ENCODE peak calls at places on chromosomes 16 and 17, in four cellular contexts. W, P, C and T are unnamed samples.

GRCh38 chr17:34750004-34750403 is 170.6 kb downstream of the TMEM132E start:
- DNase-seq in W (no peak), P (peak; percentile 6), C (no peak), T (no peak)

GRCh38 chr17:6512552-6512951 is 43.8 kb downstream of the PITPNM3 start:
- DNase-seq in W (no peak), P (no peak), C (no peak), T (no peak)

GRCh38 chr17:50817142-50817751 is 18.1 kb upstream of the WFIKKN2 start:
- DNase-seq in W (no peak), P (no peak), C (peak; percentile 59), T (peak; percentile 82)

GRCh38 chr17:41223821-41224220 is 2.6 kb upstream of the KRTAP9-2 start:
- DNase-seq in W (no peak), P (no peak), C (no peak), T (no peak)

GRCh38 chr16:84471966-84472365 is 32.5 kb downstream of the MEAK7 start:
- DNase-seq in W (no peak), P (no peak), C (no peak), T (no peak)

GRCh38 chr17:42603318-42603717 is 5.9 kb downstream of the RETREG3 start:
- DNase-seq in W (no peak), P (no peak), C (no peak), T (no peak)

GRCh38 chr16:23509441-23509754 is 896 bp downstream of the GGA2 start:
- DNase-seq in W (no peak), P (no peak), C (no peak), T (no peak)

GRCh38 chr17:19569785-19570496 is 36.3 kb downstream of the SLC47A1 start:
- DNase-seq in W (no peak), P (peak; percentile 74), C (no peak), T (no peak)

GRCh38 chr16:2698103-2698870 is 16.0 kb downstream of the KCTD5 start:
- DNase-seq in W (no peak), P (no peak), C (no peak), T (no peak)

GRCh38 chr17:40854175-40854814 is 12.7 kb downstream of the KRT12 start:
- DNase-seq in W (no peak), P (no peak), C (no peak), T (no peak)

GRCh38 chr16:56681939-56682702 is at the start of gene MT1X:
- DNase-seq in W (no peak), P (peak; percentile 98), C (peak; percentile 83), T (peak; percentile 76)

GRCh38 chr16:90046122-90046970 is 27.1 kb upstream of the DBNDD1 start:
- DNase-seq in W (peak; percentile 74), P (no peak), C (no peak), T (no peak)

GRCh38 chr16:70681382-70682238 is 4.2 kb downstream of the MTSS2 start:
- DNase-seq in W (no peak), P (no peak), C (no peak), T (no peak)

GRCh38 chr16:86657972-86658371 is 79.6 kb downstream of the FOXL1 start:
- DNase-seq in W (no peak), P (no peak), C (no peak), T (no peak)

GRCh38 chr16:78639775-78640174 is 540.3 kb downstream of the WWOX start:
- DNase-seq in W (no peak), P (no peak), C (no peak), T (no peak)

GRCh38 chr17:73841431-73842060 is 197.3 kb upstream of the SDK2 start:
- DNase-seq in W (no peak), P (no peak), C (no peak), T (no peak)

GRCh38 chr17:13921841-13922776 is 147.2 kb upstream of the COX10 start:
- DNase-seq in W (no peak), P (no peak), C (no peak), T (no peak)

GRCh38 chr16:46976550-46976949 is 3.1 kb upstream of the DNAJA2 start:
- DNase-seq in W (no peak), P (no peak), C (no peak), T (no peak)

GRCh38 chr17:33756021-33756420 is 462.9 kb upstream of the ASIC2 start:
- DNase-seq in W (no peak), P (no peak), C (no peak), T (no peak)

GRCh38 chr17:67532326-67532871 is 155.3 kb downstream of the PITPNC1 start:
- DNase-seq in W (no peak), P (no peak), C (no peak), T (no peak)

GRCh38 chr16:14309906-14310305 is 238.8 kb downstream of the MRTFB start:
- DNase-seq in W (no peak), P (no peak), C (no peak), T (no peak)

GRCh38 chr17:46869296-46869695 is 17.9 kb downstream of the WNT9B start:
- DNase-seq in W (no peak), P (no peak), C (no peak), T (no peak)

GRCh38 chr17:81429353-81429774 is 34.1 kb downstream of the BAHCC1 start:
- DNase-seq in W (no peak), P (peak; percentile 91), C (no peak), T (no peak)

GRCh38 chr16:57701759-57702371 is 7.3 kb downstream of the DRC7 start:
- DNase-seq in W (no peak), P (no peak), C (no peak), T (no peak)

GRCh38 chr16:57803413-57803990 is 1.2 kb upstream of the KIFC3 start:
- DNase-seq in W (no peak), P (no peak), C (no peak), T (no peak)

GRCh38 chr17:60640503-60640902 is 37.1 kb upstream of the BCAS3 start:
- DNase-seq in W (no peak), P (no peak), C (no peak), T (no peak)

GRCh38 chr16:71781741-71782140 is 26.9 kb downstream of the AP1G1 start:
- DNase-seq in W (no peak), P (no peak), C (no peak), T (no peak)

GRCh38 chr17:78421534-78422266 is 43.3 kb downstream of the PGS1 start:
- DNase-seq in W (peak; percentile 61), P (peak; percentile 88), C (peak; percentile 72), T (peak; percentile 65)

GRCh38 chr16:54882556-54882955 is 48.1 kb upstream of the IRX5 start:
- DNase-seq in W (no peak), P (no peak), C (no peak), T (no peak)

GRCh38 chr17:35536664-35537160 is 766 bp downstream of the SLFN12L start:
- DNase-seq in W (no peak), P (no peak), C (peak; percentile 13), T (no peak)

GRCh38 chr17:51056813-51057510 is 63.7 kb downstream of the SPAG9 start:
- DNase-seq in W (no peak), P (no peak), C (peak; percentile 9), T (no peak)

GRCh38 chr16:79110242-79110641 is 490.3 kb downstream of the MAF start:
- DNase-seq in W (no peak), P (no peak), C (no peak), T (no peak)

GRCh38 chr17:20236586-20237227 is 227.5 kb downstream of the SPECC1 start:
- DNase-seq in W (no peak), P (no peak), C (no peak), T (no peak)

GRCh38 chr17:77228224-77229215 is 87.8 kb downstream of the SEC14L1 start:
- DNase-seq in W (no peak), P (no peak), C (no peak), T (no peak)